ENCODE peak calls at places on chromosomes 1 and 21, in ten cellular contexts. One of them, this sample, is unnamed.

GRCh38 chr1:42777860-42778259 is 6.9 kb upstream of the TMEM269 start:
- DNase-seq in GM12892: no peak
- DNase-seq in activated gamma-delta T cell treated with Interleukin-2 at 50 U/mL for 16 hours: no peak
- DNase-seq in colonic mucosa: peak; percentile 26
- DNase-seq in stimulated activated CD8-positive, alpha-beta memory T cell treated with anti-CD3 and anti-CD28 coated beads, Interleukin-2, amount 100 ng/mL, for 48 hours: no peak
- DNase-seq in activated CD8-positive, alpha-beta memory T cell treated with anti-CD3 and anti-CD28 coated beads, Interleukin-2, amount 10 ng/mL, durations not matched to agents 7 days and 5 days: peak; percentile 50
- DNase-seq in NCI-H1092: no peak
- DNase-seq in AG08396: peak; percentile 75
- DNase-seq in spleen: no peak
- DNase-seq in progenitor cell of endocrine pancreas: no peak
- DNase-seq in this sample: no peak

GRCh38 chr1:1616045-1616821 is 933 bp downstream of the MIB2 start:
- DNase-seq in progenitor cell of endocrine pancreas: no peak
- DNase-seq in NCI-H1092: no peak
- DNase-seq in activated CD8-positive, alpha-beta memory T cell treated with anti-CD3 and anti-CD28 coated beads, Interleukin-2, amount 10 ng/mL, durations not matched to agents 7 days and 5 days: peak; percentile 59
- DNase-seq in activated gamma-delta T cell treated with Interleukin-2 at 50 U/mL for 16 hours: no peak
- DNase-seq in spleen: no peak
- DNase-seq in colonic mucosa: peak; percentile 56
- DNase-seq in stimulated activated CD8-positive, alpha-beta memory T cell treated with anti-CD3 and anti-CD28 coated beads, Interleukin-2, amount 100 ng/mL, for 48 hours: no peak
- DNase-seq in AG08396: peak; percentile 87
- DNase-seq in GM12892: no peak
- DNase-seq in this sample: no peak

GRCh38 chr1:96538001-96538649 is 183.5 kb upstream of the PTBP2 start:
- DNase-seq in NCI-H1092: no peak
- DNase-seq in AG08396: peak; percentile 6
- DNase-seq in progenitor cell of endocrine pancreas: no peak
- DNase-seq in colonic mucosa: no peak
- DNase-seq in stimulated activated CD8-positive, alpha-beta memory T cell treated with anti-CD3 and anti-CD28 coated beads, Interleukin-2, amount 100 ng/mL, for 48 hours: no peak
- DNase-seq in activated gamma-delta T cell treated with Interleukin-2 at 50 U/mL for 16 hours: no peak
- DNase-seq in activated CD8-positive, alpha-beta memory T cell treated with anti-CD3 and anti-CD28 coated beads, Interleukin-2, amount 10 ng/mL, durations not matched to agents 7 days and 5 days: no peak
- DNase-seq in spleen: no peak
- DNase-seq in GM12892: no peak
- DNase-seq in this sample: no peak

GRCh38 chr1:94705755-94706154 is 114.4 kb upstream of the SLC44A3 start:
- DNase-seq in GM12892: no peak
- DNase-seq in AG08396: no peak
- DNase-seq in activated gamma-delta T cell treated with Interleukin-2 at 50 U/mL for 16 hours: no peak
- DNase-seq in spleen: no peak
- DNase-seq in NCI-H1092: no peak
- DNase-seq in activated CD8-positive, alpha-beta memory T cell treated with anti-CD3 and anti-CD28 coated beads, Interleukin-2, amount 10 ng/mL, durations not matched to agents 7 days and 5 days: no peak
- DNase-seq in stimulated activated CD8-positive, alpha-beta memory T cell treated with anti-CD3 and anti-CD28 coated beads, Interleukin-2, amount 100 ng/mL, for 48 hours: no peak
- DNase-seq in colonic mucosa: no peak
- DNase-seq in progenitor cell of endocrine pancreas: no peak
- DNase-seq in this sample: no peak

GRCh38 chr1:87167855-87168630 is 160.6 kb upstream of the LMO4 start:
- DNase-seq in activated gamma-delta T cell treated with Interleukin-2 at 50 U/mL for 16 hours: no peak
- DNase-seq in colonic mucosa: no peak
- DNase-seq in spleen: no peak
- DNase-seq in stimulated activated CD8-positive, alpha-beta memory T cell treated with anti-CD3 and anti-CD28 coated beads, Interleukin-2, amount 100 ng/mL, for 48 hours: no peak
- DNase-seq in progenitor cell of endocrine pancreas: no peak
- DNase-seq in NCI-H1092: no peak
- DNase-seq in AG08396: no peak
- DNase-seq in activated CD8-positive, alpha-beta memory T cell treated with anti-CD3 and anti-CD28 coated beads, Interleukin-2, amount 10 ng/mL, durations not matched to agents 7 days and 5 days: no peak
- DNase-seq in GM12892: no peak
- DNase-seq in this sample: no peak

GRCh38 chr1:78113156-78113916 is 67.6 kb downstream of the GIPC2 start:
- DNase-seq in NCI-H1092: no peak
- DNase-seq in activated CD8-positive, alpha-beta memory T cell treated with anti-CD3 and anti-CD28 coated beads, Interleukin-2, amount 10 ng/mL, durations not matched to agents 7 days and 5 days: no peak
- DNase-seq in progenitor cell of endocrine pancreas: no peak
- DNase-seq in stimulated activated CD8-positive, alpha-beta memory T cell treated with anti-CD3 and anti-CD28 coated beads, Interleukin-2, amount 100 ng/mL, for 48 hours: no peak
- DNase-seq in spleen: no peak
- DNase-seq in AG08396: no peak
- DNase-seq in activated gamma-delta T cell treated with Interleukin-2 at 50 U/mL for 16 hours: no peak
- DNase-seq in colonic mucosa: no peak
- DNase-seq in GM12892: no peak
- DNase-seq in this sample: no peak

GRCh38 chr1:42758641-42759040 is 8.2 kb downstream of the P3H1 start:
- DNase-seq in progenitor cell of endocrine pancreas: no peak
- DNase-seq in NCI-H1092: no peak
- DNase-seq in colonic mucosa: no peak
- DNase-seq in GM12892: no peak
- DNase-seq in activated CD8-positive, alpha-beta memory T cell treated with anti-CD3 and anti-CD28 coated beads, Interleukin-2, amount 10 ng/mL, durations not matched to agents 7 days and 5 days: no peak
- DNase-seq in spleen: no peak
- DNase-seq in activated gamma-delta T cell treated with Interleukin-2 at 50 U/mL for 16 hours: no peak
- DNase-seq in stimulated activated CD8-positive, alpha-beta memory T cell treated with anti-CD3 and anti-CD28 coated beads, Interleukin-2, amount 100 ng/mL, for 48 hours: no peak
- DNase-seq in AG08396: no peak
- DNase-seq in this sample: no peak

GRCh38 chr1:85406887-85407593 is 57.9 kb downstream of the DDAH1 start:
- DNase-seq in AG08396: peak; percentile 75
- DNase-seq in stimulated activated CD8-positive, alpha-beta memory T cell treated with anti-CD3 and anti-CD28 coated beads, Interleukin-2, amount 100 ng/mL, for 48 hours: no peak
- DNase-seq in NCI-H1092: no peak
- DNase-seq in GM12892: no peak
- DNase-seq in activated gamma-delta T cell treated with Interleukin-2 at 50 U/mL for 16 hours: no peak
- DNase-seq in progenitor cell of endocrine pancreas: no peak
- DNase-seq in colonic mucosa: peak; percentile 60
- DNase-seq in spleen: no peak
- DNase-seq in activated CD8-positive, alpha-beta memory T cell treated with anti-CD3 and anti-CD28 coated beads, Interleukin-2, amount 10 ng/mL, durations not matched to agents 7 days and 5 days: no peak
- DNase-seq in this sample: no peak

GRCh38 chr1:61080408-61081134 is 1.8 kb upstream of the NFIA start:
- DNase-seq in GM12892: no peak
- DNase-seq in colonic mucosa: no peak
- DNase-seq in AG08396: no peak
- DNase-seq in progenitor cell of endocrine pancreas: no peak
- DNase-seq in spleen: no peak
- DNase-seq in activated CD8-positive, alpha-beta memory T cell treated with anti-CD3 and anti-CD28 coated beads, Interleukin-2, amount 10 ng/mL, durations not matched to agents 7 days and 5 days: no peak
- DNase-seq in activated gamma-delta T cell treated with Interleukin-2 at 50 U/mL for 16 hours: no peak
- DNase-seq in stimulated activated CD8-positive, alpha-beta memory T cell treated with anti-CD3 and anti-CD28 coated beads, Interleukin-2, amount 100 ng/mL, for 48 hours: no peak
- DNase-seq in NCI-H1092: no peak
- DNase-seq in this sample: no peak

GRCh38 chr1:234386122-234386521 is 12.9 kb downstream of the COA6 start:
- DNase-seq in AG08396: no peak
- DNase-seq in activated CD8-positive, alpha-beta memory T cell treated with anti-CD3 and anti-CD28 coated beads, Interleukin-2, amount 10 ng/mL, durations not matched to agents 7 days and 5 days: no peak
- DNase-seq in stimulated activated CD8-positive, alpha-beta memory T cell treated with anti-CD3 and anti-CD28 coated beads, Interleukin-2, amount 100 ng/mL, for 48 hours: no peak
- DNase-seq in progenitor cell of endocrine pancreas: no peak
- DNase-seq in activated gamma-delta T cell treated with Interleukin-2 at 50 U/mL for 16 hours: no peak
- DNase-seq in NCI-H1092: no peak
- DNase-seq in colonic mucosa: no peak
- DNase-seq in spleen: no peak
- DNase-seq in GM12892: no peak
- DNase-seq in this sample: no peak

GRCh38 chr21:43933146-43933673 is 68.2 kb downstream of the AGPAT3 start:
- DNase-seq in activated gamma-delta T cell treated with Interleukin-2 at 50 U/mL for 16 hours: no peak
- DNase-seq in spleen: no peak
- DNase-seq in colonic mucosa: no peak
- DNase-seq in GM12892: no peak
- DNase-seq in NCI-H1092: no peak
- DNase-seq in stimulated activated CD8-positive, alpha-beta memory T cell treated with anti-CD3 and anti-CD28 coated beads, Interleukin-2, amount 100 ng/mL, for 48 hours: no peak
- DNase-seq in activated CD8-positive, alpha-beta memory T cell treated with anti-CD3 and anti-CD28 coated beads, Interleukin-2, amount 10 ng/mL, durations not matched to agents 7 days and 5 days: no peak
- DNase-seq in AG08396: no peak
- DNase-seq in progenitor cell of endocrine pancreas: no peak
- DNase-seq in this sample: no peak

GRCh38 chr1:42784946-42785693 is at the start of gene TMEM269:
- DNase-seq in progenitor cell of endocrine pancreas: no peak
- DNase-seq in activated gamma-delta T cell treated with Interleukin-2 at 50 U/mL for 16 hours: peak; percentile 49
- DNase-seq in GM12892: no peak
- DNase-seq in activated CD8-positive, alpha-beta memory T cell treated with anti-CD3 and anti-CD28 coated beads, Interleukin-2, amount 10 ng/mL, durations not matched to agents 7 days and 5 days: peak; percentile 77
- DNase-seq in spleen: peak; percentile 79
- DNase-seq in AG08396: no peak
- DNase-seq in colonic mucosa: no peak
- DNase-seq in NCI-H1092: no peak
- DNase-seq in stimulated activated CD8-positive, alpha-beta memory T cell treated with anti-CD3 and anti-CD28 coated beads, Interleukin-2, amount 100 ng/mL, for 48 hours: peak; percentile 18
- DNase-seq in this sample: no peak

GRCh38 chr1:45876000-45876399 is 72.6 kb downstream of the MAST2 start:
- DNase-seq in AG08396: no peak
- DNase-seq in activated CD8-positive, alpha-beta memory T cell treated with anti-CD3 and anti-CD28 coated beads, Interleukin-2, amount 10 ng/mL, durations not matched to agents 7 days and 5 days: no peak
- DNase-seq in progenitor cell of endocrine pancreas: no peak
- DNase-seq in stimulated activated CD8-positive, alpha-beta memory T cell treated with anti-CD3 and anti-CD28 coated beads, Interleukin-2, amount 100 ng/mL, for 48 hours: no peak
- DNase-seq in colonic mucosa: no peak
- DNase-seq in GM12892: no peak
- DNase-seq in NCI-H1092: no peak
- DNase-seq in spleen: no peak
- DNase-seq in activated gamma-delta T cell treated with Interleukin-2 at 50 U/mL for 16 hours: no peak
- DNase-seq in this sample: peak; percentile 30

GRCh38 chr1:179166663-179167417 is 62.6 kb downstream of the ABL2 start:
- DNase-seq in GM12892: no peak
- DNase-seq in activated gamma-delta T cell treated with Interleukin-2 at 50 U/mL for 16 hours: no peak
- DNase-seq in AG08396: no peak
- DNase-seq in stimulated activated CD8-positive, alpha-beta memory T cell treated with anti-CD3 and anti-CD28 coated beads, Interleukin-2, amount 100 ng/mL, for 48 hours: no peak
- DNase-seq in NCI-H1092: no peak
- DNase-seq in colonic mucosa: no peak
- DNase-seq in progenitor cell of endocrine pancreas: no peak
- DNase-seq in spleen: no peak
- DNase-seq in activated CD8-positive, alpha-beta memory T cell treated with anti-CD3 and anti-CD28 coated beads, Interleukin-2, amount 10 ng/mL, durations not matched to agents 7 days and 5 days: no peak
- DNase-seq in this sample: no peak

GRCh38 chr1:43634729-43635128 is 15.2 kb upstream of the KDM4A start:
- DNase-seq in progenitor cell of endocrine pancreas: no peak
- DNase-seq in activated gamma-delta T cell treated with Interleukin-2 at 50 U/mL for 16 hours: no peak
- DNase-seq in stimulated activated CD8-positive, alpha-beta memory T cell treated with anti-CD3 and anti-CD28 coated beads, Interleukin-2, amount 100 ng/mL, for 48 hours: no peak
- DNase-seq in NCI-H1092: no peak
- DNase-seq in AG08396: no peak
- DNase-seq in activated CD8-positive, alpha-beta memory T cell treated with anti-CD3 and anti-CD28 coated beads, Interleukin-2, amount 10 ng/mL, durations not matched to agents 7 days and 5 days: no peak
- DNase-seq in colonic mucosa: no peak
- DNase-seq in spleen: peak; percentile 8
- DNase-seq in GM12892: no peak
- DNase-seq in this sample: no peak

GRCh38 chr1:109282497-109282951 is 421 bp downstream of the PSRC1 start:
- DNase-seq in spleen: no peak
- DNase-seq in activated gamma-delta T cell treated with Interleukin-2 at 50 U/mL for 16 hours: no peak
- DNase-seq in progenitor cell of endocrine pancreas: no peak
- DNase-seq in GM12892: no peak
- DNase-seq in AG08396: peak; percentile 7
- DNase-seq in activated CD8-positive, alpha-beta memory T cell treated with anti-CD3 and anti-CD28 coated beads, Interleukin-2, amount 10 ng/mL, durations not matched to agents 7 days and 5 days: no peak
- DNase-seq in NCI-H1092: no peak
- DNase-seq in stimulated activated CD8-positive, alpha-beta memory T cell treated with anti-CD3 and anti-CD28 coated beads, Interleukin-2, amount 100 ng/mL, for 48 hours: no peak
- DNase-seq in colonic mucosa: peak; percentile 36
- DNase-seq in this sample: no peak

GRCh38 chr1:38728176-38728908 is 131.2 kb downstream of the RRAGC start:
- DNase-seq in colonic mucosa: peak; percentile 54
- DNase-seq in spleen: no peak
- DNase-seq in activated CD8-positive, alpha-beta memory T cell treated with anti-CD3 and anti-CD28 coated beads, Interleukin-2, amount 10 ng/mL, durations not matched to agents 7 days and 5 days: no peak
- DNase-seq in AG08396: no peak
- DNase-seq in progenitor cell of endocrine pancreas: no peak
- DNase-seq in GM12892: no peak
- DNase-seq in activated gamma-delta T cell treated with Interleukin-2 at 50 U/mL for 16 hours: no peak
- DNase-seq in NCI-H1092: peak; percentile 35
- DNase-seq in stimulated activated CD8-positive, alpha-beta memory T cell treated with anti-CD3 and anti-CD28 coated beads, Interleukin-2, amount 100 ng/mL, for 48 hours: no peak
- DNase-seq in this sample: no peak

GRCh38 chr21:23951251-23951650 is 1656.0 kb downstream of the MRPL39 start:
- DNase-seq in GM12892: no peak
- DNase-seq in stimulated activated CD8-positive, alpha-beta memory T cell treated with anti-CD3 and anti-CD28 coated beads, Interleukin-2, amount 100 ng/mL, for 48 hours: no peak
- DNase-seq in activated CD8-positive, alpha-beta memory T cell treated with anti-CD3 and anti-CD28 coated beads, Interleukin-2, amount 10 ng/mL, durations not matched to agents 7 days and 5 days: no peak
- DNase-seq in AG08396: no peak
- DNase-seq in progenitor cell of endocrine pancreas: no peak
- DNase-seq in spleen: no peak
- DNase-seq in colonic mucosa: no peak
- DNase-seq in activated gamma-delta T cell treated with Interleukin-2 at 50 U/mL for 16 hours: no peak
- DNase-seq in NCI-H1092: no peak
- DNase-seq in this sample: no peak

GRCh38 chr1:31005198-31005597 is 60.3 kb downstream of the PUM1 start:
- DNase-seq in NCI-H1092: no peak
- DNase-seq in stimulated activated CD8-positive, alpha-beta memory T cell treated with anti-CD3 and anti-CD28 coated beads, Interleukin-2, amount 100 ng/mL, for 48 hours: no peak
- DNase-seq in AG08396: no peak
- DNase-seq in colonic mucosa: no peak
- DNase-seq in spleen: no peak
- DNase-seq in GM12892: no peak
- DNase-seq in progenitor cell of endocrine pancreas: no peak
- DNase-seq in activated CD8-positive, alpha-beta memory T cell treated with anti-CD3 and anti-CD28 coated beads, Interleukin-2, amount 10 ng/mL, durations not matched to agents 7 days and 5 days: no peak
- DNase-seq in activated gamma-delta T cell treated with Interleukin-2 at 50 U/mL for 16 hours: no peak
- DNase-seq in this sample: no peak

GRCh38 chr1:96010000-96010399 is 711.6 kb upstream of the PTBP2 start:
- DNase-seq in progenitor cell of endocrine pancreas: no peak
- DNase-seq in NCI-H1092: no peak
- DNase-seq in AG08396: no peak
- DNase-seq in activated CD8-positive, alpha-beta memory T cell treated with anti-CD3 and anti-CD28 coated beads, Interleukin-2, amount 10 ng/mL, durations not matched to agents 7 days and 5 days: no peak
- DNase-seq in colonic mucosa: no peak
- DNase-seq in GM12892: no peak
- DNase-seq in stimulated activated CD8-positive, alpha-beta memory T cell treated with anti-CD3 and anti-CD28 coated beads, Interleukin-2, amount 100 ng/mL, for 48 hours: no peak
- DNase-seq in activated gamma-delta T cell treated with Interleukin-2 at 50 U/mL for 16 hours: no peak
- DNase-seq in spleen: no peak
- DNase-seq in this sample: no peak

GRCh38 chr1:78840447-78841251 is 165.9 kb downstream of the ADGRL4 start:
- DNase-seq in spleen: no peak
- DNase-seq in colonic mucosa: no peak
- DNase-seq in activated gamma-delta T cell treated with Interleukin-2 at 50 U/mL for 16 hours: no peak
- DNase-seq in progenitor cell of endocrine pancreas: no peak
- DNase-seq in NCI-H1092: no peak
- DNase-seq in AG08396: peak; percentile 31
- DNase-seq in stimulated activated CD8-positive, alpha-beta memory T cell treated with anti-CD3 and anti-CD28 coated beads, Interleukin-2, amount 100 ng/mL, for 48 hours: no peak
- DNase-seq in GM12892: no peak
- DNase-seq in activated CD8-positive, alpha-beta memory T cell treated with anti-CD3 and anti-CD28 coated beads, Interleukin-2, amount 10 ng/mL, durations not matched to agents 7 days and 5 days: no peak
- DNase-seq in this sample: no peak

GRCh38 chr1:227913969-227914791 is 33.6 kb downstream of the WNT9A start:
- DNase-seq in activated gamma-delta T cell treated with Interleukin-2 at 50 U/mL for 16 hours: no peak
- DNase-seq in activated CD8-positive, alpha-beta memory T cell treated with anti-CD3 and anti-CD28 coated beads, Interleukin-2, amount 10 ng/mL, durations not matched to agents 7 days and 5 days: no peak
- DNase-seq in colonic mucosa: no peak
- DNase-seq in stimulated activated CD8-positive, alpha-beta memory T cell treated with anti-CD3 and anti-CD28 coated beads, Interleukin-2, amount 100 ng/mL, for 48 hours: no peak
- DNase-seq in AG08396: no peak
- DNase-seq in spleen: no peak
- DNase-seq in progenitor cell of endocrine pancreas: no peak
- DNase-seq in GM12892: no peak
- DNase-seq in NCI-H1092: peak; percentile 15
- DNase-seq in this sample: no peak

GRCh38 chr1:203028784-203029553 is 2.7 kb downstream of the PPFIA4 start:
- DNase-seq in colonic mucosa: peak; percentile 12
- DNase-seq in activated CD8-positive, alpha-beta memory T cell treated with anti-CD3 and anti-CD28 coated beads, Interleukin-2, amount 10 ng/mL, durations not matched to agents 7 days and 5 days: peak; percentile 37
- DNase-seq in GM12892: no peak
- DNase-seq in activated gamma-delta T cell treated with Interleukin-2 at 50 U/mL for 16 hours: no peak
- DNase-seq in NCI-H1092: no peak
- DNase-seq in spleen: no peak
- DNase-seq in AG08396: no peak
- DNase-seq in progenitor cell of endocrine pancreas: no peak
- DNase-seq in stimulated activated CD8-positive, alpha-beta memory T cell treated with anti-CD3 and anti-CD28 coated beads, Interleukin-2, amount 100 ng/mL, for 48 hours: no peak
- DNase-seq in this sample: no peak

GRCh38 chr1:115182012-115182715 is 92.9 kb upstream of the TSPAN2 start:
- DNase-seq in stimulated activated CD8-positive, alpha-beta memory T cell treated with anti-CD3 and anti-CD28 coated beads, Interleukin-2, amount 100 ng/mL, for 48 hours: no peak
- DNase-seq in GM12892: no peak
- DNase-seq in AG08396: no peak
- DNase-seq in activated CD8-positive, alpha-beta memory T cell treated with anti-CD3 and anti-CD28 coated beads, Interleukin-2, amount 10 ng/mL, durations not matched to agents 7 days and 5 days: no peak
- DNase-seq in progenitor cell of endocrine pancreas: no peak
- DNase-seq in colonic mucosa: no peak
- DNase-seq in spleen: no peak
- DNase-seq in activated gamma-delta T cell treated with Interleukin-2 at 50 U/mL for 16 hours: no peak
- DNase-seq in NCI-H1092: no peak
- DNase-seq in this sample: peak; percentile 40

GRCh38 chr1:58908539-58909161 is 124.8 kb upstream of the JUN start:
- DNase-seq in NCI-H1092: no peak
- DNase-seq in AG08396: peak; percentile 28
- DNase-seq in activated gamma-delta T cell treated with Interleukin-2 at 50 U/mL for 16 hours: no peak
- DNase-seq in progenitor cell of endocrine pancreas: no peak
- DNase-seq in colonic mucosa: no peak
- DNase-seq in spleen: no peak
- DNase-seq in GM12892: no peak
- DNase-seq in stimulated activated CD8-positive, alpha-beta memory T cell treated with anti-CD3 and anti-CD28 coated beads, Interleukin-2, amount 100 ng/mL, for 48 hours: no peak
- DNase-seq in activated CD8-positive, alpha-beta memory T cell treated with anti-CD3 and anti-CD28 coated beads, Interleukin-2, amount 10 ng/mL, durations not matched to agents 7 days and 5 days: no peak
- DNase-seq in this sample: no peak

GRCh38 chr1:210262897-210263272 is 30.3 kb downstream of the SERTAD4 start:
- DNase-seq in stimulated activated CD8-positive, alpha-beta memory T cell treated with anti-CD3 and anti-CD28 coated beads, Interleukin-2, amount 100 ng/mL, for 48 hours: no peak
- DNase-seq in colonic mucosa: no peak
- DNase-seq in AG08396: no peak
- DNase-seq in activated CD8-positive, alpha-beta memory T cell treated with anti-CD3 and anti-CD28 coated beads, Interleukin-2, amount 10 ng/mL, durations not matched to agents 7 days and 5 days: no peak
- DNase-seq in spleen: no peak
- DNase-seq in progenitor cell of endocrine pancreas: no peak
- DNase-seq in NCI-H1092: no peak
- DNase-seq in GM12892: no peak
- DNase-seq in activated gamma-delta T cell treated with Interleukin-2 at 50 U/mL for 16 hours: no peak
- DNase-seq in this sample: no peak

GRCh38 chr1:45266151-45266801 is 59.9 kb upstream of the ZSWIM5 start:
- DNase-seq in AG08396: peak; percentile 44
- DNase-seq in activated CD8-positive, alpha-beta memory T cell treated with anti-CD3 and anti-CD28 coated beads, Interleukin-2, amount 10 ng/mL, durations not matched to agents 7 days and 5 days: no peak
- DNase-seq in progenitor cell of endocrine pancreas: no peak
- DNase-seq in NCI-H1092: no peak
- DNase-seq in stimulated activated CD8-positive, alpha-beta memory T cell treated with anti-CD3 and anti-CD28 coated beads, Interleukin-2, amount 100 ng/mL, for 48 hours: no peak
- DNase-seq in colonic mucosa: peak; percentile 75
- DNase-seq in activated gamma-delta T cell treated with Interleukin-2 at 50 U/mL for 16 hours: no peak
- DNase-seq in GM12892: no peak
- DNase-seq in spleen: peak; percentile 61
- DNase-seq in this sample: no peak

GRCh38 chr1:117709398-117709797 is 103.5 kb downstream of the TENT5C start:
- DNase-seq in GM12892: no peak
- DNase-seq in colonic mucosa: no peak
- DNase-seq in AG08396: no peak
- DNase-seq in activated gamma-delta T cell treated with Interleukin-2 at 50 U/mL for 16 hours: no peak
- DNase-seq in progenitor cell of endocrine pancreas: no peak
- DNase-seq in stimulated activated CD8-positive, alpha-beta memory T cell treated with anti-CD3 and anti-CD28 coated beads, Interleukin-2, amount 100 ng/mL, for 48 hours: no peak
- DNase-seq in spleen: no peak
- DNase-seq in NCI-H1092: no peak
- DNase-seq in activated CD8-positive, alpha-beta memory T cell treated with anti-CD3 and anti-CD28 coated beads, Interleukin-2, amount 10 ng/mL, durations not matched to agents 7 days and 5 days: no peak
- DNase-seq in this sample: no peak